ENCODE peak calls at places on chromosomes 5 and 9, in seven cellular contexts. D is upper lobe of left lung, Z is stomach, U is SK-N-SH, Q is HepG2, G is GM12878, E is transverse colon. B is an unnamed sample. For H3K36me3, the result is how much of the 10 kb centered on the place peaks cover.

GRCh38 chr5:156474251-156474650 is 147.3 kb downstream of the SGCD start:
- DNase-seq in D (no peak), Z (no peak), U (no peak), Q (no peak), G (no peak), E (no peak), B (peak)

GRCh38 chr9:130064621-130065020 is 10.9 kb downstream of the GPR107 start:
- DNase-seq in D (no peak), Z (no peak), U (no peak), Q (no peak), G (no peak), E (no peak), B (no peak)

GRCh38 chr5:141180313-141180712 is 1.9 kb upstream of the PCDHB16 start:
- DNase-seq in D (no peak), Z (no peak), U (no peak), Q (no peak), G (no peak), E (no peak), B (no peak)

GRCh38 chr9:133712221-133713100 is 25.7 kb downstream of the SARDH start:
- DNase-seq in D (no peak), Z (no peak), U (no peak), Q (no peak), G (no peak), E (no peak), B (peak)

GRCh38 chr5:90096415-90097081 is 313.0 kb downstream of the CETN3 start:
- DNase-seq in D (no peak), Z (peak), U (no peak), Q (peak), G (no peak), E (no peak), B (no peak)

GRCh38 chr5:79481574-79481973 is 32.4 kb downstream of the HOMER1 start:
- DNase-seq in D (no peak), Z (no peak), U (no peak), Q (no peak), G (no peak), E (no peak), B (no peak)

GRCh38 chr5:121967187-121967586 is 5.4 kb downstream of the SRFBP1 start:
- DNase-seq in D (no peak), Z (no peak), U (no peak), Q (no peak), G (no peak), E (no peak), B (no peak)

GRCh38 chr5:61330341-61330878 is 1.6 kb upstream of the ZSWIM6 start:
- DNase-seq in D (no peak), Z (no peak), U (peak), Q (peak), G (no peak), E (peak), B (peak)

GRCh38 chr9:109861918-109862317 is 81.9 kb downstream of the PALM2AKAP2 start:
- DNase-seq in D (no peak), Z (no peak), U (no peak), Q (no peak), G (no peak), E (no peak), B (no peak)

GRCh38 chr9:12680341-12680740 is 12.8 kb upstream of the TYRP1 start:
- DNase-seq in D (no peak), Z (no peak), U (no peak), Q (no peak), G (no peak), E (no peak), B (no peak)

GRCh38 chr5:80711938-80712337 is 57.2 kb upstream of the DHFR start:
- DNase-seq in D (no peak), Z (no peak), U (peak), Q (peak), G (no peak), E (no peak), B (no peak)

GRCh38 chr5:1792842-1793266 is 6.8 kb downstream of the MRPL36 start:
- DNase-seq in D (no peak), Z (peak), U (no peak), Q (no peak), G (peak), E (peak), B (peak)

GRCh38 chr9:31574006-31574750 is 810.3 kb upstream of the ACO1 start:
- DNase-seq in D (no peak), Z (no peak), U (no peak), Q (no peak), G (no peak), E (no peak), B (no peak)

GRCh38 chr5:75395277-75395676 is 58.3 kb downstream of the HMGCR start:
- DNase-seq in D (no peak), Z (no peak), U (no peak), Q (peak), G (no peak), E (no peak), B (no peak)

GRCh38 chr5:146081685-146082084 is 23.7 kb downstream of the PLAC8L1 start:
- DNase-seq in D (no peak), Z (no peak), U (no peak), Q (no peak), G (no peak), E (no peak), B (no peak)

GRCh38 chr9:135209136-135209535 is 121.7 kb downstream of the OLFM1 start:
- DNase-seq in D (no peak), Z (no peak), U (no peak), Q (no peak), G (no peak), E (no peak), B (no peak)

GRCh38 chr5:1323803-1324173 is 21.1 kb downstream of the CLPTM1L start:
- DNase-seq in D (no peak), Z (no peak), U (no peak), Q (no peak), G (no peak), E (no peak), B (peak)

GRCh38 chr5:80715887-80716286 is 61.1 kb upstream of the DHFR start:
- DNase-seq in D (no peak), Z (no peak), U (no peak), Q (no peak), G (no peak), E (no peak), B (no peak)

GRCh38 chr9:2859776-2860379 is 16.0 kb upstream of the PUM3 start:
- DNase-seq in D (peak), Z (peak), U (peak), Q (peak), G (no peak), E (peak), B (peak)

GRCh38 chr9:90555351-90556057 is 87.1 kb downstream of the DIRAS2 start:
- DNase-seq in D (no peak), Z (no peak), U (no peak), Q (peak), G (no peak), E (no peak), B (no peak)

GRCh38 chr9:136858844-136859757 is 7.0 kb downstream of the MAMDC4 start:
- DNase-seq in D (peak), Z (peak), U (no peak), Q (no peak), G (no peak), E (peak), B (peak)

GRCh38 chr5:124706729-124707361 is 39.6 kb downstream of the ZNF608 start:
- DNase-seq in D (peak), Z (peak), U (peak), Q (peak), G (no peak), E (peak), B (no peak)

GRCh38 chr5:56211298-56211865 is 21.7 kb downstream of the ANKRD55 start:
- DNase-seq in D (peak), Z (no peak), U (no peak), Q (peak), G (no peak), E (no peak), B (peak)

GRCh38 chr9:6924988-6925563 is 167.3 kb downstream of the KDM4C start:
- DNase-seq in D (no peak), Z (peak), U (peak), Q (peak), G (no peak), E (no peak), B (no peak)

GRCh38 chr5:169637085-169637855 is at the start of gene DOCK2:
- DNase-seq in D (peak), Z (peak), U (no peak), Q (no peak), G (no peak), E (peak), B (peak)

GRCh38 chr9:69223605-69224004 is 49.5 kb downstream of the TJP2 start:
- DNase-seq in D (peak), Z (no peak), U (peak), Q (peak), G (no peak), E (no peak), B (no peak)

GRCh38 chr5:76451046-76451701 is 48.1 kb downstream of the IQGAP2 start:
- DNase-seq in D (no peak), Z (no peak), U (no peak), Q (no peak), G (no peak), E (no peak), B (no peak)

GRCh38 chr9:297104-297794 is 82.6 kb downstream of the DOCK8 start:
- DNase-seq in D (peak), Z (peak), U (no peak), Q (no peak), G (peak), E (peak), B (no peak)

GRCh38 chr5:107794731-107795130 is 124.0 kb upstream of the EFNA5 start:
- DNase-seq in D (no peak), Z (no peak), U (no peak), Q (no peak), G (no peak), E (no peak), B (no peak)

GRCh38 chr5:3564827-3565560 is 30.6 kb upstream of the IRX1 start:
- DNase-seq in D (no peak), Z (no peak), U (no peak), Q (no peak), G (no peak), E (no peak), B (no peak)

GRCh38 chr9:128246471-128246870 is 29.3 kb downstream of the GOLGA2 start:
- DNase-seq in D (no peak), Z (no peak), U (no peak), Q (no peak), G (no peak), E (no peak), B (no peak)

GRCh38 chr5:93929146-93929545 is 187.7 kb upstream of the POU5F2 start:
- DNase-seq in D (no peak), Z (no peak), U (no peak), Q (no peak), G (no peak), E (no peak), B (no peak)

GRCh38 chr5:10452768-10453331 is 11.2 kb downstream of the ROPN1L start:
- DNase-seq in D (no peak), Z (no peak), U (peak), Q (peak), G (peak), E (no peak), B (no peak)

DNA sequence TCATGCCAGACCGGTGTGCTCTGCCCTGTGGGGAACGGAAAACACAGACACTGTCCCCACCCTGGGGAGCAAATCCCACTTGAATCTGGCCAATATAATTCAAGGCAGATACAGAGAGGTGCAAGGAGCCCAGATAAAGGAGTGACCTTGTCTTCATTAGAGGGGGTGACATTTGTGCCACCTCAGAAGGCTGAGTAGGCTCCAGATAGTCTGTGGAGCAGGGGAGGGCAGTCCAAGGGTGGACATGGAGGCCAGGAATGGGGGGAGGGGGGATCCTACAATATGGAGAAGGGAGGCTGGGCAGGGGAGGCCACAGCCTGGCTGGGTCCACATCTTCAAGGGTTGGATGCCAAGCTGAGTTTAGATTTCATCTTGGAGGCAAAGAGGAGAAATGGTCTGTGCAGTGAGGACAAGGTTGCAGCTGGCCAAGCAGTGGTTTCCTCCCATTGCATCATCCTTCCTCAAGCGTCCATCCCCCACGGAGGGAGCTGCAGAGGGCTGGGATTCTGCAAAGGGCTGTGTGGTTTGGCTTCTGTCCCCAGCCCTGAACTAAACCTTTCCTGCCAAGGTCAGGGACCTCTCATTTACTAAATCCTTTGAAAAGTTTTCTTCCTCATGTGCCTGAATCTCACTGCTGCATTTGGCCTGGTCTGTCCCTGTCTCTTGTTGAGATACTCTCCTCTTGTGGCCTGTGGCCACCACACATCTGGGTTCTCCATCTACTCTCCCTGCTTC is 60.1 kb downstream of the GALNT12 start:
- DNase-seq in D (peak), Z (peak), U (no peak), Q (no peak), G (no peak), E (peak), B (peak)
- TF ChIP-seq POLR2AphosphoS5 in D (peak), Z (peak), U (no peak), Q (no peak), G (no peak), E (no peak), B (peak)

GRCh38 chr9:105958587-105958986 is 264.2 kb downstream of the TMEM38B start:
- DNase-seq in D (no peak), Z (no peak), U (no peak), Q (no peak), G (no peak), E (no peak), B (no peak)

GRCh38 chr9:105959491-105959890 is 265.1 kb downstream of the TMEM38B start:
- DNase-seq in D (no peak), Z (no peak), U (no peak), Q (no peak), G (no peak), E (no peak), B (no peak)

GRCh38 chr9:105954517-105954916 is 260.2 kb downstream of the TMEM38B start:
- DNase-seq in D (no peak), Z (no peak), U (no peak), Q (no peak), G (no peak), E (no peak), B (no peak)

GRCh38 chr9:105963700-105964099 is 269.4 kb downstream of the TMEM38B start:
- DNase-seq in D (no peak), Z (no peak), U (no peak), Q (no peak), G (no peak), E (no peak), B (no peak)

GRCh38 chr9:105957830-105958229 is 263.5 kb downstream of the TMEM38B start:
- DNase-seq in D (no peak), Z (no peak), U (no peak), Q (no peak), G (no peak), E (no peak), B (no peak)
- TF ChIP-seq EP300 in D (no peak), Z (no peak), U (no peak), Q (no peak), G (no peak), E (no peak), B (no peak)

GRCh38 chr9:16210440-16210839 is 657.6 kb downstream of the CCDC171 start:
- DNase-seq in D (no peak), Z (no peak), U (no peak), Q (no peak), G (no peak), E (no peak), B (no peak)
- H3K36me3 ChIP-seq in D (under half), Z (under half), U (under half), Q (under half), G (under half), E (under half), B (under half)

GRCh38 chr5:134577796-134578577 is 52.5 kb downstream of the JADE2 start:
- DNase-seq in D (peak), Z (peak), U (peak), Q (peak), G (no peak), E (peak), B (peak)
- TF ChIP-seq POLR2AphosphoS5 in D (no peak), Z (peak), U (no peak), Q (no peak), G (no peak), E (no peak), B (no peak)

GRCh38 chr5:72106922-72107873 is at the start of gene MAP1B:
- DNase-seq in D (no peak), Z (no peak), U (peak), Q (peak), G (no peak), E (no peak), B (peak)
- TF ChIP-seq EP300 in D (no peak), Z (no peak), U (no peak), Q (no peak), G (no peak), E (no peak), B (no peak)

GRCh38 chr9:99055384-99055783 is 49.5 kb upstream of the TGFBR1 start:
- DNase-seq in D (no peak), Z (no peak), U (no peak), Q (peak), G (no peak), E (no peak), B (no peak)

GRCh38 chr9:99056876-99057664 is 47.8 kb upstream of the TGFBR1 start:
- DNase-seq in D (no peak), Z (no peak), U (no peak), Q (no peak), G (no peak), E (no peak), B (no peak)

GRCh38 chr9:99054581-99054980 is 50.3 kb upstream of the TGFBR1 start:
- DNase-seq in D (no peak), Z (no peak), U (no peak), Q (no peak), G (no peak), E (no peak), B (no peak)

GRCh38 chr9:99057665-99058625 is 47.0 kb upstream of the TGFBR1 start:
- DNase-seq in D (peak), Z (peak), U (no peak), Q (no peak), G (peak), E (peak), B (no peak)

GRCh38 chr9:99056186-99056585 is 48.7 kb upstream of the TGFBR1 start:
- DNase-seq in D (no peak), Z (no peak), U (no peak), Q (no peak), G (no peak), E (no peak), B (no peak)
- H3K36me3 ChIP-seq in D (under half), Z (half or more), U (under half), Q (under half), G (under half), E (under half), B (under half)

GRCh38 chr5:54869691-54870090 is 115.7 kb downstream of the ESM1 start:
- DNase-seq in D (no peak), Z (no peak), U (no peak), Q (no peak), G (no peak), E (no peak), B (no peak)

GRCh38 chr5:54872810-54873209 is 112.6 kb downstream of the ESM1 start:
- DNase-seq in D (no peak), Z (no peak), U (no peak), Q (no peak), G (no peak), E (no peak), B (no peak)

GRCh38 chr5:54868511-54869483 is 116.6 kb downstream of the ESM1 start:
- DNase-seq in D (no peak), Z (no peak), U (no peak), Q (no peak), G (no peak), E (no peak), B (no peak)

GRCh38 chr5:54870251-54870650 is 115.1 kb downstream of the ESM1 start:
- DNase-seq in D (no peak), Z (no peak), U (no peak), Q (no peak), G (no peak), E (no peak), B (no peak)

DNA sequence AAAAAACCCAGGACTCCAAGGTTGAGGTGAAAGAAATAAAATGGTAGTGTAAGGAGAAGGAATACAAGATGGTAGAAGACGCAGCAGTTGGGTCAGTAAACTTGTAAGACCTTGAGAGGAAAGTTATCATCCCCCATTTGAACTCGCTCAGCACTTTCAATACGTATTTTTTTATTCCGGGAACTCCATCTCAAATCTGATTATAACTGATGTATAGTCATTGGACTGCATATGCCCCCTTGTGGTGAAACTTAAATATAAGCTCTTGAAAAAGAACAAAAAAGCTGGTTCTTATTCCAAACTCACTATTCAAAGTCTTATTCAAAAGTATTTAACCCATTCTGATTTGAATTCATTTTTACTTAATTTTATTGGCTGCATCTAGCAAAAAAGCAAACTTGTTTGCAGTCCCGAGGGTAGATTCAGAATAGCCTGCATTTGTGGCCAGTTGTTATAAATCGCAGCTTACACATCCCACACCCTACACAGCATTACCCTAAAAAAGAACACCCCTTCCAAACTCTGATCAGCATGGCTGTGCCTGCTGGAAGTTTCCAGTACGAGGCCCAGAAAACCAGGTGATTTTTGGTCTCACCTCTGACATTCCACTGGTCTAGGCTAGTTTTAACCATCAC is 118.0 kb downstream of the ESM1 start:
- DNase-seq in D (no peak), Z (no peak), U (peak), Q (peak), G (no peak), E (no peak), B (no peak)
- TF ChIP-seq POLR2AphosphoS5 in D (no peak), Z (no peak), U (no peak), Q (no peak), G (no peak), E (no peak), B (no peak)

GRCh38 chr5:14032944-14033343 is 88.5 kb upstream of the DNAH5 start:
- DNase-seq in D (no peak), Z (no peak), U (no peak), Q (no peak), G (no peak), E (no peak), B (no peak)
- TF ChIP-seq EP300 in D (no peak), Z (no peak), U (no peak), Q (no peak), G (no peak), E (no peak), B (no peak)

GRCh38 chr5:131718487-131719014 is 78.3 kb downstream of the FNIP1 start:
- DNase-seq in D (no peak), Z (no peak), U (no peak), Q (no peak), G (no peak), E (no peak), B (no peak)

GRCh38 chr5:131716650-131717049 is 80.2 kb downstream of the FNIP1 start:
- DNase-seq in D (no peak), Z (no peak), U (no peak), Q (no peak), G (no peak), E (no peak), B (no peak)

DNA sequence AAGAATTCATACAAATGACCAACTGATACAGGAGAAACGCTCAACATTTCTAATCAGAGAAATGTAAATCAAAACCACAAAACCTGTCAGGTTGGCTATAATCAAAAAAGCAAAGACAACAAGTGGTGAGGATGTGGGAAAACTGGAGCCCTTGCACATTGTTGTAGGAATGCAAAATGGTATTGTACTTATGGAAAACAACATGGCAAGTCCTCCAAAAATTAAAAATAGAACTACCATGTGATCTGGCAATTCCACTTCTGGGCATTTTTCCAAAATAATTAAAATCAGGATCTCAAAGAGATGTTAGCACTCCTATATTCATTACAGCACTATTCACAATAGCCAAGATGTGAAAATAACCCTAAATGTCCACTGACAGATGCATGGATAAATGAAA is 76.1 kb downstream of the FNIP1 start:
- DNase-seq in D (no peak), Z (no peak), U (no peak), Q (no peak), G (no peak), E (no peak), B (no peak)
- H3K36me3 ChIP-seq in D (under half), Z (under half), U (under half), Q (under half), G (under half), E (under half), B (under half)